ENCODE peak calls at places on chromosomes 12 and 14, in six cellular contexts. W is HepG2, F is K562, J is SK-N-SH, C is GM12892, Z is H1. S is an unnamed sample.

GRCh38 chr12:29228474-29229157 is 79.5 kb downstream of the FAR2 start:
- DNase-seq in W (no peak), F (no peak), J (no peak), C (no peak), Z (no peak), S (no peak)

GRCh38 chr14:31307618-31308017 is 100.0 kb upstream of the HECTD1 start:
- DNase-seq in W (no peak), F (no peak), J (no peak), C (no peak), Z (no peak), S (no peak)

GRCh38 chr12:115199831-115200230 is 515.9 kb upstream of the TBX3 start:
- DNase-seq in W (no peak), F (no peak), J (no peak), C (no peak), Z (no peak), S (no peak)

GRCh38 chr12:740921-741320 is 11.5 kb upstream of the WNK1 start:
- DNase-seq in W (no peak), F (no peak), J (no peak), C (no peak), Z (no peak), S (no peak)

GRCh38 chr12:62848418-62848817 is 86.5 kb downstream of the PPM1H start:
- DNase-seq in W (no peak), F (no peak), J (no peak), C (peak), Z (no peak), S (no peak)

GRCh38 chr12:52241205-52241842 is 8.3 kb downstream of the KRT7 start:
- DNase-seq in W (no peak), F (no peak), J (peak), C (no peak), Z (no peak), S (no peak)

GRCh38 chr12:113906411-113907200 is 59.5 kb downstream of the RBM19 start:
- DNase-seq in W (no peak), F (no peak), J (no peak), C (no peak), Z (no peak), S (no peak)

GRCh38 chr12:25254271-25254880 is 3.6 kb upstream of the KRAS start:
- DNase-seq in W (peak), F (no peak), J (no peak), C (no peak), Z (no peak), S (no peak)

GRCh38 chr12:111303531-111303930 is 65.4 kb downstream of the PHETA1 start:
- DNase-seq in W (no peak), F (no peak), J (no peak), C (no peak), Z (no peak), S (no peak)

GRCh38 chr12:92485356-92486348 is 217.1 kb upstream of the PLEKHG7 start:
- DNase-seq in W (no peak), F (no peak), J (no peak), C (no peak), Z (no peak), S (no peak)

GRCh38 chr14:81031488-81031887 is 76.1 kb downstream of the TSHR start:
- DNase-seq in W (no peak), F (no peak), J (no peak), C (no peak), Z (no peak), S (no peak)

GRCh38 chr12:93060666-93061413 is 131.7 kb upstream of the EEA1 start:
- DNase-seq in W (peak), F (peak), J (peak), C (no peak), Z (no peak), S (no peak)

GRCh38 chr12:88658009-88658408 is 77.7 kb upstream of the KITLG start:
- DNase-seq in W (no peak), F (no peak), J (no peak), C (no peak), Z (no peak), S (no peak)

GRCh38 chr12:97561321-97562230 is 99.0 kb downstream of the RMST start:
- DNase-seq in W (no peak), F (no peak), J (no peak), C (no peak), Z (no peak), S (no peak)

GRCh38 chr12:32108829-32109228 is 2.2 kb downstream of the BICD1 start:
- DNase-seq in W (no peak), F (no peak), J (no peak), C (no peak), Z (no peak), S (no peak)

GRCh38 chr14:32469388-32470160 is 140.5 kb downstream of the AKAP6 start:
- DNase-seq in W (peak), F (peak), J (no peak), C (no peak), Z (no peak), S (no peak)

GRCh38 chr14:101948666-101949205 is 15.6 kb upstream of the DYNC1H1 start:
- DNase-seq in W (no peak), F (no peak), J (no peak), C (no peak), Z (no peak), S (no peak)

GRCh38 chr12:97075583-97076268 is 168.7 kb downstream of the NEDD1 start:
- DNase-seq in W (no peak), F (no peak), J (no peak), C (no peak), Z (no peak), S (no peak)

GRCh38 chr12:124525455-124525854 is 42.0 kb downstream of the NCOR2 start:
- DNase-seq in W (no peak), F (no peak), J (peak), C (no peak), Z (no peak), S (no peak)

GRCh38 chr14:56248442-56248841 is 130.2 kb downstream of the PELI2 start:
- DNase-seq in W (no peak), F (no peak), J (no peak), C (no peak), Z (no peak), S (no peak)

GRCh38 chr12:46342562-46343033 is 30.0 kb downstream of the SLC38A2 start:
- DNase-seq in W (peak), F (no peak), J (no peak), C (no peak), Z (peak), S (no peak)

GRCh38 chr12:47075192-47076084 is 4.0 kb upstream of the PCED1B start:
- DNase-seq in W (no peak), F (no peak), J (no peak), C (no peak), Z (no peak), S (no peak)

GRCh38 chr14:101985957-101986356 is 21.6 kb downstream of the DYNC1H1 start:
- DNase-seq in W (no peak), F (no peak), J (no peak), C (no peak), Z (no peak), S (no peak)

GRCh38 chr12:44259890-44260289 is 424.0 kb downstream of the TMEM117 start:
- DNase-seq in W (no peak), F (no peak), J (no peak), C (no peak), Z (no peak), S (no peak)

DNA sequence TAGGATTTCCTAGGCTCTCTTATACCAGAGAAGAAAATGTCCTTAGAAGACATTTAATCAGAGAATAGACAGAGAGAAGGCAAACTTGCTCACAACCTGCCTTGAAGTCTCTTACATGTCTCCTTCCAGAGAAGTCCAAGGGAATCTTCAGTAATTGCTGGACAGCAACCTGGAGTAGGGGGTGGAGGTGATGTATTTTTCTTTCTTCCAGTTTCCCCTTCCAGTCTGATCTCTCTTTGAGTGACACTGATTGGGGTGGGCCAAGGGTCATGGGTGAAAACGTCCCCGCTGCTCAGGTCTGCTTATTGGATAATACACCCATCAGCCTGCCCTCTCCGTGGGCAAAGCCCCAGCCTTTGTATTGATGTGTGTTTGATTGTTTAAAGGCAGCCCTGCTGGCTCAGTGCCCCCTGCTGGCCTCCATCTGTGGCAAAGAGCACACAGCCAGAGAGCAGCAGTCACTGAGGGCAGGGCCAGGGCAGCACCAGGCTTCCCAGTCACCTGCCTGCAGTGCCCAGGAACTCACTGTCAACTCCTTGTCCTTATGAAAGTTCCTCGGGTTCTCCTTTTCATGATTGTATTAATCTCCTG is 35.7 kb upstream of the ATP2A2 start:
- DNase-seq in W (peak), F (no peak), J (peak), C (peak), Z (peak), S (no peak)
- TF ChIP-seq TAF1 in W (no peak), F (no peak), J (no peak), C (no peak), Z (no peak), S (no peak)

DNA sequence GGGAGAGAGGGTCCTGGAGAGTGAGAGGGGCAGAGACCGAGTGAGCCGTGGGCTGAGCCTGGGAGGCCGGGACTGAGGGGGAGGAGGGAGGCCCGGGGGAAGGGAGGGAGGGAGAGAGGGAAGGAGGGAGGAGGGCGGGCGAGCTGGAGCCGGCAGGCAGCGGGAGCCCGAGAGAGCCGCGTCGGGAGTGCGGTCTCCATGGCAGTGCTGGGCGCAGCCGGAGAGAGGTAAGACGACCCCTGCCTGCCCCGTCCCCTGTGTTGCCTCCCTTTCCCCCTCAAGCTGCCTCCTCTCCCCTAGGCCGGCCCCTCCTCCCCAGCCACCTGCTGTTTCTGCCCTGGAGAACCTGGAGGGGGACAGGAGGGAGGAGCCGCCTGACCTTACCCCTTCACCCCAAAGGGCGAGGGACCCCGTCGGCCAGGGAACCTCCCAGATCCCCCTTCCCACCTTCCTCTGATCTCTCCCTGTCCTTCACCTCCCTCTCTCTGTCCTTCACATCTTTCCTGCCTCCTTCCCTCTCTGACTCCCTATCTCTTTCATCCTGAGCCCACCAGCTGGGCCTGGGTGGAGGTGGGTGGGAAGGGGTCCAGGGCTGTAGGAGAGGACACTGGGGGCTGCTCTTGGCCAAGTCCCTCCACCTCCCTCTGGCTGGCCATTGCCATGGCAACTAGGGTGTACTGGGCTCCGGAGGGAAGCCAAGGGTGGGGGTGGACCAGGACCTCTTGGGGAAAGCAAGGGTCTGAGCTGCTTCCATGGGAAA is at the start of gene GPR162:
- DNase-seq in W (no peak), F (peak), J (peak), C (peak), Z (peak), S (no peak)
- TF ChIP-seq POLR2AphosphoS5 in W (no peak), F (no peak), J (no peak), C (no peak), Z (no peak), S (no peak)

DNA sequence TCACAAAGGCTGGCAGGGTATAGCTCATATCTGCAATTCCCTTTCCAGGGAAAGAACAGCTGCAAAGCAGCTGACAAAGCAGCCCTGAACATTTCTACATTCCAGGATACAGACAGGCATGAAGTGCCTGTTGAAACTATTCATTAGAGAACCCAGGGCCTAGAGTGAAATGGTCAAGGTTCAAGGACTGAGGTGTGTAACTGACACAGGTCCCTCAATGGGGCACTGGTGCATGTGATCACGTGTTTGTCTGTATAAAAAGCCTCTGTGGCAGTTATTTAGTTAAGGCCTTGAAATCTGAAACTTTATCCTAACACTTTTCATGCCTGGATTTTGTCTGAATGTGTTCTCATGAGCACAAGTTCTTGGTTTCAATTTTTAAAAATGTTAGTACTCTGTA is 47.1 kb downstream of the GIT2 start:
- DNase-seq in W (peak), F (no peak), J (no peak), C (no peak), Z (no peak), S (no peak)
- TF ChIP-seq TAF1 in W (no peak), F (no peak), J (no peak), C (no peak), Z (no peak), S (no peak)

GRCh38 chr14:75281691-75282000 is 3.0 kb downstream of the FOS start:
- DNase-seq in W (no peak), F (no peak), J (no peak), C (no peak), Z (no peak), S (no peak)

GRCh38 chr14:75283884-75284563 is 5.4 kb downstream of the FOS start:
- DNase-seq in W (peak), F (peak), J (no peak), C (no peak), Z (no peak), S (no peak)

GRCh38 chr14:75285331-75285730 is 6.7 kb downstream of the FOS start:
- DNase-seq in W (no peak), F (no peak), J (no peak), C (no peak), Z (no peak), S (no peak)

GRCh38 chr14:75282166-75282547 is 3.5 kb downstream of the FOS start:
- DNase-seq in W (no peak), F (no peak), J (no peak), C (no peak), Z (no peak), S (no peak)

GRCh38 chr14:75283162-75283883 is 4.7 kb downstream of the FOS start:
- DNase-seq in W (peak), F (no peak), J (no peak), C (no peak), Z (no peak), S (no peak)
- TF ChIP-seq POLR2AphosphoS5 in W (no peak), F (no peak), J (no peak), C (no peak), Z (peak), S (no peak)

GRCh38 chr14:61493239-61493638 is 171.9 kb downstream of the PRKCH start:
- DNase-seq in W (no peak), F (no peak), J (no peak), C (no peak), Z (no peak), S (no peak)
- TF ChIP-seq TAF1 in W (no peak), F (no peak), J (no peak), C (no peak), Z (no peak), S (no peak)

DNA sequence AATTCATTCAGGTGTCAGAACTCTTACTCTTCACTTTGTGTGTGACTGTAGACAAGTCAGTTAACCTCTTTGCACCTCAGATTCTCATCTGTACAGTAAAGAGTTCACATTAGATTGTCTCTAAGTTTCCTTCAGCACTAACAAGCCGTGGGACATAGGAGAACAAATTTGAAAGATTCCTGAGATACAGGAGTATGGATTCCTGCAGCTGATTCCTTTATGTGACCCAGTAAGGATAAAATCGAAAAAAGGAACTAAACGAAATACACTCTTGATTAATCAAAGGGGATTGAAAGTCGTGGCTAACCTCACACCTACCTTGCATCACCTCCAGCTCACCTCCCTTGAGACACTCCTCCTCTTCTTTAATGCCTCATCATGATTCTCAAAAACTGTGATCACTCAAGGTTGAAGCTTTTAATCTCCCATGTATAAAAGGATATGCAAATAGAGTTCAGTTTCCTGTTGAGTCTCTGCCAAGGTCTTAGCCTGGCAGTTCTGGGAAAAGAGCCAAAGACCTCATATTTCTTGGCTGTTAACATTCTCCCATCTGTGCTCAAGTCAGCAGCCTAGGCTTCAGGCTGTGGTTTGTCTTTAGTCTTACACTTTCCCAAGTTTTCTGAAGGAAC is 156.6 kb downstream of the DAD1 start:
- DNase-seq in W (no peak), F (no peak), J (no peak), C (no peak), Z (no peak), S (no peak)
- TF ChIP-seq POLR2AphosphoS5 in W (no peak), F (no peak), J (no peak), C (no peak), Z (no peak), S (no peak)

GRCh38 chr12:33427071-33427470 is 12.5 kb downstream of the SYT10 start:
- DNase-seq in W (peak), F (peak), J (no peak), C (no peak), Z (no peak), S (no peak)
- TF ChIP-seq TAF1 in W (no peak), F (no peak), J (no peak), C (no peak), Z (no peak), S (no peak)

GRCh38 chr14:59870277-59871165 is at the start of gene RTN1:
- DNase-seq in W (no peak), F (no peak), J (peak), C (peak), Z (peak), S (peak)
- TF ChIP-seq POLR2AphosphoS5 in W (no peak), F (no peak), J (no peak), C (no peak), Z (no peak), S (no peak)

DNA sequence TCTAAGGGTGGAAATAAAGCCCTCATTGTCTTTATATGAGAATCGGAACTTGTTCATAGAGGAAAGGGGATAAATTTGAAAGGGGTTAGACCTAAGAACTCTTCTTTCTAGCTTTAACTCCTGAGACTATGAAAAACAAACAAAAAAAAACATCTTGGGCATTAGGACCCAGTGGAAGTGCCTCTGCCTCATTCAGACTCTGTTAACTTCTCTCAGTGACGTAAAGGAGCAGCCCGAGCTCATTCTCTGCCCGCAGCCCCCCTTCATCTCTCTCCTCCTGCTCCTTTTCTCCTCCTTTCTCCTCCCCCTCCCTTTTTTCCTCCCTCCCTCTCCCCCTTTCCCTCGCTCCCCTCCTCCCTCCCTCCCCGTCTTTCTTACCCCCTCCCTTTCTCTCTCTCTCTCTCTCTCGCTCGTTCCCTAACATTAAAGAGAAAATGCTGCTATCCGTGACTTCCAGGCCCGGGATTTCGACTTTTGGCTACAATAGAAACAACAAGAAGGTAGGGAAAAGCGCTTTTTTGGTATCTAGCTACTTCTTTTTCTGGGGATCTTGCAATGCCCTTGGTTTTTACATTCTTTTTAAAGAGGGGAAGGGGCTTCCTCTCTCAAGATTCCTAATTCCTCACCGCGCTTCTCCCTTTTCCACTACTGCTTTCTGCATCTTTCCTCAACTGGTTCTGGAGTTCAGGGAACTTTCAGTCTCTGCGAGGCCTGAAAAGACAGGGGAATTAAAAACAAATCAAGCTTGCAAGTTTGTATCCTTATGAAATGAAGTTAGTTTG is at the start of gene RBMS2:
- DNase-seq in W (peak), F (peak), J (peak), C (no peak), Z (no peak), S (peak)
- TF ChIP-seq TAF1 in W (no peak), F (no peak), J (peak), C (no peak), Z (no peak), S (no peak)